ENCODE peak calls at places on chromosomes 16 and 17, in five cellular contexts. M, V, U, G and Q are unnamed samples.

GRCh38 chr16:72787519-72788268 is 260.2 kb downstream of the ZFHX3 start:
- DNase-seq in M (peak; percentile 25), U (peak; percentile 41), V (peak; percentile 77), G (peak; percentile 88), Q (peak; percentile 57)

GRCh38 chr16:80852261-80852872 is 48.0 kb upstream of the CDYL2 start:
- DNase-seq in G (peak; percentile 16), M (no peak), U (no peak), V (no peak), Q (peak; percentile 38)

GRCh38 chr17:75417054-75417453 is 11.6 kb upstream of the GRB2 start:
- DNase-seq in V (no peak), U (peak; percentile 36), G (no peak), M (no peak), Q (no peak)

GRCh38 chr17:51004249-51004648 is 116.4 kb downstream of the SPAG9 start:
- DNase-seq in G (no peak), M (no peak), V (no peak), U (no peak), Q (no peak)

GRCh38 chr17:39753514-39754160 is 15.9 kb downstream of the GRB7 start:
- DNase-seq in M (peak; percentile 68), G (no peak), U (peak; percentile 66), V (peak; percentile 67), Q (no peak)

GRCh38 chr17:72512649-72513556 is 392.1 kb downstream of the SOX9 start:
- DNase-seq in U (no peak), G (no peak), V (no peak), M (no peak), Q (no peak)

GRCh38 chr16:50308237-50308965 is 42.0 kb downstream of the ADCY7 start:
- DNase-seq in U (no peak), V (peak; percentile 22), G (no peak), M (no peak), Q (no peak)

GRCh38 chr17:31130286-31131224 is 35.8 kb downstream of the NF1 start:
- DNase-seq in V (no peak), M (no peak), G (no peak), U (peak; percentile 70), Q (no peak)

GRCh38 chr17:34368455-34369195 is 5.6 kb upstream of the CCL1 start:
- DNase-seq in M (no peak), G (no peak), U (no peak), V (no peak), Q (no peak)

GRCh38 chr17:40303706-40304450 is 5.1 kb upstream of the RARA start:
- DNase-seq in U (no peak), G (no peak), M (no peak), V (no peak), Q (no peak)

GRCh38 chr17:8005951-8006730 is 3.7 kb downstream of the GUCY2D start:
- DNase-seq in U (no peak), V (no peak), M (no peak), G (no peak), Q (peak; percentile 81)

GRCh38 chr16:88064889-88065746 is 113.9 kb downstream of the BANP start:
- DNase-seq in G (no peak), U (no peak), M (no peak), V (no peak), Q (no peak)

GRCh38 chr16:72588554-72588953 is 416.6 kb upstream of the PMFBP1 start:
- DNase-seq in V (no peak), U (no peak), M (no peak), G (no peak), Q (no peak)

GRCh38 chr16:22189473-22190168 is 16.5 kb upstream of the EEF2K start:
- DNase-seq in U (peak; percentile 74), M (peak; percentile 92), V (peak; percentile 88), G (peak; percentile 34), Q (no peak)

GRCh38 chr16:23060458-23061320 is 88.6 kb downstream of the USP31 start:
- DNase-seq in G (peak; percentile 62), V (peak; percentile 79), U (peak; percentile 59), M (no peak), Q (peak; percentile 41)

GRCh38 chr17:76137351-76138233 is 3.5 kb downstream of the FOXJ1 start:
- DNase-seq in M (no peak), U (no peak), V (no peak), G (no peak), Q (no peak)

DNA sequence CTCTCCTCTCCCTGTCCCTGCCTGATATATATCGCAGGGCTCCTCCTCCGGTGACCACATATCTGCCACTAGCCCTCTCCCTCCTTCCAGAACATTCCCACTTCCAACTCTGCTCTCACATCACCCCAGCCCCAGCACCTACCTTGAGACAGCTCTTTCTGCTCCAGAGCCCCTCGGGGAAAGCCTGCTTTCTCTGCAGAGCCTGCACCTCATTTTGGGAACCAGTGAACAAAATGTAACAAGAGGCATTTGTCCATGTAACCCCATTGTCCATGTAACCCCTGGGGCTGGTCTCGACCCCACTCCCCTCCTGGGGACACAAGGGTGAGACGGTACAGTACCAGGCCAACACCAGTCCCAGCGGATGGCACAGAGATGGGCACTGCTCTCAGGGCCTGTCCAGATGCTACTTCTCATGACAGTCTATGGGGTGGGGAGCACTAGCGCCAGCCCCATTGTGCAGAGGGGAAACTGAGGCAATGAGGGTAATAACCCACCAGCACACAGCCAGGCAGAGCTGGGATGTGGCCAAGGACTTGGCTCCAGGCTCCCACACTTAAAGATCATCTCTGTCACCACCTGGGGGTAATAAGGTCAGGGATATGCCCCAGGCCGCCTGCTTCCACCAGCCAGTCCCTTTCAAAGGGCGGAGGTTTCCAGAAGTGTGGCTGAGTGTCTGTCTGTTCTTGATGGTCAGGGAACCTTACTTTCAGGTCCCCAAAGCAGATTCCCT is 42.8 kb downstream of the TBC1D16 start:
- DNase-seq in V (no peak), M (no peak), G (no peak), U (no peak), Q (no peak)
- H3K4me3 ChIP-seq in V (no peak overlapping the region), M (no peak overlapping the region), G (no peak overlapping the region), U (peak overlapping the region; percentile 48), Q (peak overlapping the region; percentile 64)

DNA sequence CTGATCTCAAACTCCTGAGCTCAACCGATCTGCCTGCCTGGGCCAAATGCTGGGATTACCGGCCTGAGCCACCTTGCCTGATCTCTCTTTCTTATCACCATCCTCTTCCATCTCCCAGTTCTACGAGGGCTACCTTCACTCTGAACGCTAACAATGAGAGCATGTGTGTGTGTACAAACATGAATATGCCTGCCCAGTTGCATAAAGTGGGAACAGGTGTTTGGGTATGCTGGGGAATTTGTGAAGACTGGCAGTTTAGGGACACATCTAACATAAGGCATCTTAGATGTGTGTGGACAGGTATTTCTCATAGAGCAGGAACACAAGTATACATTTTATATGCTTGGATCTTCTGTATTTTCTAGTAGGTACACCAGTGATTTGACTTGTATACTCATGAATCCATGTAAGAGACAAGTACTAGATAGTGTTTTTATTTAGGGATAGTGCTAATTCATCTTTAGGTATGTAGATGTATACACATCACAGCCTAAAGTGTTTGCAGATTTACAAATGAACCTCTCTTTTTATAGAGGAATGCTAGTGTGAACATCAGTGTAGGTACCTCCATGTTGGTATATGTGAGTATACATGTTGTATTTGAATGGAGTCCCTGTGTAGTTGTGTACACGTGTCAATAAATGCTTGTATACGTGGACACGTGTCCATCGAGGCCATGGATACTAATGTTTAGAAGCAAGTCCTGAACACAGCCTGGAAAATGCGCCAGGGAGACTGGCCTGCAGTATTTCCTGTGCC is 1.2 kb upstream of the DLX4 start:
- DNase-seq in V (no peak), G (no peak), M (no peak), U (no peak), Q (no peak)
- H3K4me3 ChIP-seq in V (peak overlapping the region; percentile 44), G (peak overlapping the region; percentile 16), M (peak overlapping the region; percentile 33), U (peak overlapping the region; percentile 48), Q (peak overlapping the region; percentile 82)

GRCh38 chr17:17492085-17492484 is 4.1 kb downstream of the RASD1 start:
- DNase-seq in G (no peak), V (no peak), M (no peak), U (no peak), Q (no peak)

GRCh38 chr17:17492562-17492961 is 3.6 kb downstream of the RASD1 start:
- DNase-seq in V (no peak), G (no peak), U (no peak), M (no peak), Q (no peak)

GRCh38 chr17:17493986-17494466 is 2.2 kb downstream of the RASD1 start:
- DNase-seq in U (no peak), M (no peak), V (no peak), G (no peak), Q (no peak)

GRCh38 chr17:17494499-17495447 is 1.4 kb downstream of the RASD1 start:
- DNase-seq in G (peak; percentile 36), M (no peak), U (peak; percentile 49), V (peak; percentile 63), Q (no peak)

DNA sequence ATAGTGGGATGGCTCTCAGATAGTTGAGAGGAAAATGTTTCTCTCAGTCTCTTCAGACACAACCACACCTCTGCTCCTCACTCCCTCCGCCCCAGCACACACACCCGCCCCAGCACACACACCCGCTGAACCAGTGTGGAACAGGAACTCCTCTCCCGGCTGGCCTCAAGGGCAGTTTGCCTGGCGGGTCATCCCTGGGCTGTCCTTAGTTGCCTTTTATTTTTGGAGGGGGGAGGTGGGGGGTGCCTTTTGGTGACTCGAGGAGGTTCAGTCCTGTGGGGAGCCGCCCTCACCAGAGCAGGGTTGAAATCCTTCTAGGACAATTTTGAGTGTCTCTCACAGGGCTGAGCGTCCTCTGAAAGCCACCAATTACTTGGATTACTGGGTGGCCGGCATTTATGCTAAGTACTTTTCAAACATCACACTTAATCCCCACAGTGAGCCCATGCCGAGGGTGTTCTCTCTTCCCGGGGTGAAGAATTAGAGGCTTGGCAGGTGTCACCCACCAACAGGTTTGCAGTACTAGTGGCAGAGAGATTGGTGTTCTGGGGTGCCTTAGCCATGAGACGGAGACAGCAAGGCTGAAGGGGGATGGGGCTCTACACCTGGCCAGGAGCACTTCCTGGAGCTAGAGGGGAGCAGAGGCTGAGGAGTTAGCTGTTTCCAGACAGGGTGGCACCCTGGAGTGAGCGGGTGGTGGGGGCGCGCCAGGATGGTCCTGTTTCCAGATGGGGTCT is 2.8 kb downstream of the RASD1 start:
- DNase-seq in V (peak; percentile 67), M (no peak), U (no peak), G (no peak), Q (no peak)
- H3K4me3 ChIP-seq in V (no peak overlapping the region), M (no peak overlapping the region), U (no peak overlapping the region), G (no peak overlapping the region), Q (no peak overlapping the region)

GRCh38 chr16:70590722-70591438 is 55.5 kb upstream of the IL34 start:
- DNase-seq in G (no peak), U (no peak), M (no peak), V (no peak), Q (no peak)
- H3K4me3 ChIP-seq in G (no peak overlapping the region), U (no peak overlapping the region), M (no peak overlapping the region), V (no peak overlapping the region), Q (no peak overlapping the region)

GRCh38 chr17:28746611-28747045 is 2.8 kb downstream of the TRAF4 start:
- DNase-seq in U (no peak), G (no peak), M (no peak), V (peak; percentile 91), Q (no peak)
- H3K4me3 ChIP-seq in U (no peak overlapping the region), G (peak overlapping the region; percentile 91), M (no peak overlapping the region), V (peak overlapping the region; percentile 89), Q (no peak overlapping the region)